ENCODE peak calls at places on chromosomes 2 and 18, in ten cellular contexts. Q is GM10248, E is HFFc6, R is body of pancreas, F is progenitor cell of endocrine pancreas, B is activated B cell treated with CpG ODN at 0.5 μM for 24 hours, H is heart left ventricle, V is psoas muscle, C is mucosa of descending colon, U is astrocyte. D is an unnamed sample.

GRCh38 chr2:136131961-136132839 is 14.3 kb upstream of the CXCR4 start:
- DNase-seq in Q (peak; percentile 82), V (no peak), F (no peak), C (peak; percentile 38), H (no peak), E (no peak), B (peak; percentile 60), U (no peak), R (no peak), D (no peak)

GRCh38 chr18:47397671-47398319 is 146.3 kb upstream of the SKOR2 start:
- DNase-seq in B (no peak), F (no peak), E (no peak), U (no peak), R (no peak), C (peak; percentile 45), H (no peak), V (no peak), Q (peak; percentile 51), D (peak; percentile 14)

GRCh38 chr2:170201734-170202393 is 23.9 kb downstream of the MYO3B start:
- DNase-seq in E (no peak), F (no peak), R (no peak), V (no peak), H (no peak), U (no peak), C (no peak), B (no peak), Q (no peak), D (no peak)

GRCh38 chr2:42809131-42809875 is 16.9 kb upstream of the HAAO start:
- DNase-seq in Q (no peak), V (peak; percentile 20), B (no peak), F (no peak), E (no peak), U (no peak), R (peak; percentile 69), H (no peak), C (peak; percentile 53), D (no peak)

GRCh38 chr2:76599732-76600368 is 889.1 kb upstream of the GCFC2 start:
- DNase-seq in Q (peak; percentile 53), F (peak; percentile 35), H (peak; percentile 24), R (peak; percentile 69), B (no peak), C (peak; percentile 78), U (peak; percentile 42), V (peak; percentile 14), E (peak; percentile 34), D (peak; percentile 62)

GRCh38 chr2:222753251-222753824 is 81.9 kb downstream of the MOGAT1 start:
- DNase-seq in U (peak; percentile 71), B (no peak), H (peak; percentile 48), C (peak; percentile 23), V (no peak), R (peak; percentile 54), Q (no peak), F (no peak), E (no peak), D (no peak)

GRCh38 chr2:67048314-67048713 is 348.8 kb upstream of the ETAA1 start:
- DNase-seq in C (no peak), H (no peak), V (no peak), R (no peak), U (no peak), Q (no peak), B (no peak), E (no peak), F (no peak), D (no peak)

GRCh38 chr2:143835481-143835880 is 684.4 kb downstream of the ZEB2 start:
- DNase-seq in U (no peak), R (no peak), C (no peak), V (no peak), E (no peak), B (no peak), Q (no peak), H (no peak), F (no peak), D (no peak)

GRCh38 chr2:240935101-240935876 is 29.2 kb downstream of the CROCC2 start:
- DNase-seq in Q (no peak), C (no peak), H (peak; percentile 4), R (peak; percentile 7), F (no peak), B (no peak), V (no peak), E (no peak), U (no peak), D (no peak)

GRCh38 chr2:228409493-228409892 is 228.0 kb upstream of the SPHKAP start:
- DNase-seq in V (no peak), R (no peak), Q (no peak), U (no peak), C (no peak), F (no peak), H (no peak), B (no peak), E (no peak), D (no peak)

GRCh38 chr18:68997845-68998244 is 200.0 kb downstream of the CCDC102B start:
- DNase-seq in B (no peak), F (no peak), Q (no peak), R (no peak), V (no peak), H (no peak), C (no peak), E (no peak), U (no peak), D (no peak)

GRCh38 chr2:85718006-85718391 is 23.8 kb downstream of the GNLY start:
- DNase-seq in R (no peak), B (no peak), V (no peak), C (no peak), U (no peak), F (no peak), Q (no peak), E (no peak), H (no peak), D (no peak)

GRCh38 chr2:31054817-31055216 is 83.4 kb downstream of the GALNT14 start:
- DNase-seq in B (no peak), R (no peak), C (peak; percentile 30), E (no peak), H (no peak), V (no peak), Q (no peak), F (no peak), U (no peak), D (no peak)

GRCh38 chr18:21741511-21742322 is 1.1 kb downstream of the MIB1 start:
- DNase-seq in H (peak; percentile 31), U (no peak), B (no peak), Q (peak; percentile 32), V (peak; percentile 44), C (peak; percentile 35), E (no peak), R (peak; percentile 36), F (peak; percentile 31), D (peak; percentile 44)

GRCh38 chr2:129623783-129624182 is 355.7 kb upstream of the RAB6C start:
- DNase-seq in R (no peak), F (no peak), C (no peak), B (no peak), H (no peak), V (no peak), E (no peak), U (no peak), Q (no peak), D (no peak)

DNA sequence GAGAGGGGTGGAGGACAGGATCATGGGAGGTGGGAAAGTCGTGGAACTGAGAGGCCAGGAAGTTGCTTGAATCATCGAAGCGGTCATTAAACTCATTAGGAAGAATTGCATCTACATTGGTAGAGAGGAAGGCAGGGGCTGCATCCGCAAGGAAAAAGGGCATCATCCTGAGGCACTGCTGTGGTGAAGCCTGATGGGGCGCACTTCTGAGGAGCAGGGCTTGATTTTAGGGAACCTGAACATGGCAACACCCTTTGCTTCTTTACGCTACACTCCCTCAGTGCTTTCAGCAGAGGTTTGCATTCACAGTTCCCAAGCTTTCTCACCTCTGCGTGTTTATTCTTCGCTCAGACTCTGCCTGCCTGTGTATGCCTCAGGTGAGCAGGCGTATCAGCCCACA is 352.0 kb upstream of the RAB6C start:
- DNase-seq in R (no peak), F (no peak), B (no peak), U (no peak), H (no peak), C (no peak), E (no peak), V (no peak), Q (no peak), D (no peak)
- TF ChIP-seq CTCF in R (no peak), F (no peak), B (no peak), U (no peak), H (no peak), C (no peak), E (no peak), V (no peak), Q (no peak), D (no peak)

GRCh38 chr2:134217924-134218323 is 35.9 kb upstream of the MGAT5 start:
- DNase-seq in U (peak; percentile 22), C (no peak), V (no peak), H (no peak), B (no peak), E (no peak), Q (no peak), R (no peak), F (no peak), D (no peak)

GRCh38 chr2:134218414-134218813 is 35.5 kb upstream of the MGAT5 start:
- DNase-seq in Q (no peak), E (no peak), U (no peak), C (no peak), R (no peak), B (no peak), H (no peak), F (no peak), V (no peak), D (no peak)

GRCh38 chr2:134217316-134217715 is 36.6 kb upstream of the MGAT5 start:
- DNase-seq in E (no peak), F (no peak), U (no peak), C (no peak), B (no peak), V (no peak), R (no peak), Q (no peak), H (no peak), D (no peak)

GRCh38 chr2:134220525-134220924 is 33.3 kb upstream of the MGAT5 start:
- DNase-seq in B (no peak), Q (no peak), U (peak; percentile 24), H (no peak), E (no peak), V (no peak), F (no peak), C (no peak), R (no peak), D (no peak)

GRCh38 chr2:134218928-134219707 is 34.8 kb upstream of the MGAT5 start:
- DNase-seq in F (no peak), Q (no peak), U (no peak), C (peak; percentile 41), E (no peak), R (no peak), B (peak; percentile 38), V (no peak), H (peak; percentile 25), D (no peak)
- TF ChIP-seq CTCF in F (no peak), Q (no peak), U (no peak), C (no peak), E (no peak), R (no peak), B (no peak), V (no peak), H (no peak), D (no peak)

GRCh38 chr2:70190413-70191243 is at the start of gene C2orf42:
- DNase-seq in U (peak; percentile 97), C (peak; percentile 97), R (peak; percentile 95), F (peak; percentile 79), V (peak; percentile 96), E (peak; percentile 96), H (peak; percentile 96), Q (peak; percentile 97), B (peak; percentile 93), D (peak; percentile 87)
- TF ChIP-seq CTCF in U (no peak), C (no peak), R (peak; percentile 21), F (peak; percentile 18), V (no peak), E (no peak), H (no peak), Q (no peak), B (no peak), D (no peak)

GRCh38 chr18:58953627-58954026 is 89.0 kb downstream of the ZNF532 start:
- DNase-seq in R (peak; percentile 43), B (no peak), F (no peak), V (no peak), Q (no peak), U (no peak), E (no peak), C (no peak), H (peak; percentile 71), D (no peak)
- TF ChIP-seq CTCF in R (no peak), B (no peak), F (no peak), V (no peak), Q (no peak), U (no peak), E (no peak), C (no peak), H (no peak), D (no peak)